ENCODE peak calls at places on chromosomes 11 and 22, in five cellular contexts. X, D, Y, Q and N are unnamed samples.

GRCh38 chr11:70099578-70100282 is 21.6 kb downstream of the ANO1 start:
- DNase-seq in X (no peak), D (no peak), Y (no peak), Q (peak; percentile 48), N (no peak)

GRCh38 chr11:115199501-115199900 is 304.7 kb downstream of the CADM1 start:
- DNase-seq in X (no peak), D (no peak), Y (no peak), Q (no peak), N (no peak)

GRCh38 chr11:130032931-130033330 is 30.3 kb upstream of the PRDM10 start:
- DNase-seq in X (no peak), D (no peak), Y (no peak), Q (no peak), N (no peak)

GRCh38 chr22:36737776-36738175 is 34.2 kb upstream of the CACNG2 start:
- DNase-seq in X (no peak), D (peak; percentile 66), Y (peak; percentile 36), Q (no peak), N (no peak)

GRCh38 chr11:44379141-44380008 is 69.4 kb upstream of the ALX4 start:
- DNase-seq in X (no peak), D (no peak), Y (no peak), Q (no peak), N (no peak)

GRCh38 chr11:35142481-35143207 is 3.7 kb downstream of the CD44 start:
- DNase-seq in X (no peak), D (no peak), Y (no peak), Q (peak; percentile 49), N (no peak)

GRCh38 chr11:68551223-68551622 is 90.7 kb downstream of the PPP6R3 start:
- DNase-seq in X (no peak), D (no peak), Y (no peak), Q (no peak), N (no peak)

GRCh38 chr11:46361283-46362145 is 14.3 kb downstream of the DGKZ start:
- DNase-seq in X (peak; percentile 78), D (no peak), Y (no peak), Q (peak; percentile 69), N (no peak)

GRCh38 chr11:104999716-105000115 is 23.3 kb downstream of the CASP5 start:
- DNase-seq in X (no peak), D (no peak), Y (no peak), Q (no peak), N (no peak)

GRCh38 chr22:37991738-37992442 is 7.5 kb upstream of the SOX10 start:
- DNase-seq in X (no peak), D (no peak), Y (no peak), Q (no peak), N (no peak)

GRCh38 chr11:83827520-83827919 is 541.4 kb upstream of the CCDC90B start:
- DNase-seq in X (no peak), D (no peak), Y (no peak), Q (peak; percentile 18), N (no peak)

GRCh38 chr11:36150986-36151385 is 138.2 kb downstream of the COMMD9 start:
- DNase-seq in X (no peak), D (peak; percentile 16), Y (no peak), Q (peak; percentile 62), N (no peak)

GRCh38 chr22:48436201-48436931 is 1391.3 kb downstream of the BRD1 start:
- DNase-seq in X (no peak), D (no peak), Y (no peak), Q (no peak), N (no peak)

GRCh38 chr11:132604446-132604845 is 927.9 kb downstream of the OPCML start:
- DNase-seq in X (no peak), D (no peak), Y (no peak), Q (peak; percentile 49), N (no peak)

GRCh38 chr11:103737791-103738190 is 298.6 kb upstream of the DDI1 start:
- DNase-seq in X (no peak), D (no peak), Y (no peak), Q (no peak), N (no peak)

GRCh38 chr11:111910637-111911562 is 670 bp downstream of the CRYAB start:
- DNase-seq in X (peak; percentile 45), D (no peak), Y (no peak), Q (no peak), N (no peak)

GRCh38 chr11:134849833-134850232 is 437.8 kb upstream of the B3GAT1 start:
- DNase-seq in X (no peak), D (no peak), Y (no peak), Q (no peak), N (no peak)

GRCh38 chr22:36734171-36735058 is 30.9 kb upstream of the CACNG2 start:
- DNase-seq in X (no peak), D (peak; percentile 65), Y (no peak), Q (peak; percentile 21), N (no peak)

GRCh38 chr11:134679592-134679991 is 267.6 kb upstream of the B3GAT1 start:
- DNase-seq in X (no peak), D (peak; percentile 62), Y (peak; percentile 4), Q (no peak), N (no peak)

GRCh38 chr11:105870521-105871113 is 151.4 kb downstream of the MSANTD4 start:
- DNase-seq in X (no peak), D (no peak), Y (no peak), Q (no peak), N (no peak)

GRCh38 chr22:45478108-45478771 is 24.4 kb upstream of the FBLN1 start:
- DNase-seq in X (no peak), D (no peak), Y (no peak), Q (peak; percentile 84), N (no peak)

GRCh38 chr22:25076281-25076680 is 123.4 kb upstream of the CRYBB3 start:
- DNase-seq in X (no peak), D (no peak), Y (no peak), Q (no peak), N (no peak)

GRCh38 chr22:30891781-30892180 is 76.8 kb downstream of the MORC2 start:
- DNase-seq in X (no peak), D (no peak), Y (no peak), Q (no peak), N (no peak)

GRCh38 chr22:44389181-44389580 is 76.4 kb upstream of the SHISAL1 start:
- DNase-seq in X (no peak), D (no peak), Y (no peak), Q (no peak), N (no peak)

GRCh38 chr11:113778111-113778910 is 1.3 kb upstream of the CLDN25 start:
- DNase-seq in X (peak; percentile 19), D (peak; percentile 79), Y (peak; percentile 37), Q (peak; percentile 16), N (no peak)

GRCh38 chr11:76670475-76671235 is at the start of gene LRRC32:
- DNase-seq in X (peak; percentile 54), D (no peak), Y (no peak), Q (no peak), N (no peak)

GRCh38 chr11:68816251-68816776 is 25.4 kb downstream of the CPT1A start:
- DNase-seq in X (no peak), D (no peak), Y (no peak), Q (no peak), N (no peak)

GRCh38 chr11:121070951-121071350 is 30.1 kb upstream of the TECTA start:
- DNase-seq in X (no peak), D (no peak), Y (no peak), Q (no peak), N (no peak)

GRCh38 chr11:1440496-1440895 is 46.1 kb downstream of the MOB2 start:
- DNase-seq in X (no peak), D (no peak), Y (no peak), Q (no peak), N (no peak)

GRCh38 chr11:126354631-126355323 is 709 bp upstream of the ST3GAL4 start:
- DNase-seq in X (no peak), D (no peak), Y (no peak), Q (no peak), N (no peak)

DNA sequence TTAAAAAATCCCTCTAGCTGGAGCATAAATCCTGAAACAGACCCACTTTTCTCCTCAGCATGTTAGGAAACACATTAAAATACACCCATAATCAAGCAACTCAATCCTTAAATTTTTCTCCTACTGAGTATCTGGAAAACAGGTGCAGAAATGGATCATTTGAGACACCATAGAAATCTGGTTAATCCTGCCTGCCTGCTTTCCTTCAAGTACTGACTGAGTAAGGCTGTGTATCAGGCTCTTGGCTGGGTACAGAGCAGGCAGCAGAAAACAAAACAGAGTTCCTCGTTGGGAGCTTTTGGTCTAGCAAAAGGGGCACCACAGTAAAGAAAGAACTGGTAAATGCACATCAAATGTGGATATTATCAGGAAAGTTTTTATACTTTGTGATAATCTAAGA is 1.9 kb downstream of the KCNQ1OT1 start:
- DNase-seq in X (no peak), D (no peak), Y (no peak), Q (no peak), N (no peak)
- H3K4me3 ChIP-seq in X (peak overlapping the region; percentile 70), D (peak overlapping the region; percentile 84), Y (no peak overlapping the region), Q (peak overlapping the region; percentile 79), N (no peak overlapping the region)

DNA sequence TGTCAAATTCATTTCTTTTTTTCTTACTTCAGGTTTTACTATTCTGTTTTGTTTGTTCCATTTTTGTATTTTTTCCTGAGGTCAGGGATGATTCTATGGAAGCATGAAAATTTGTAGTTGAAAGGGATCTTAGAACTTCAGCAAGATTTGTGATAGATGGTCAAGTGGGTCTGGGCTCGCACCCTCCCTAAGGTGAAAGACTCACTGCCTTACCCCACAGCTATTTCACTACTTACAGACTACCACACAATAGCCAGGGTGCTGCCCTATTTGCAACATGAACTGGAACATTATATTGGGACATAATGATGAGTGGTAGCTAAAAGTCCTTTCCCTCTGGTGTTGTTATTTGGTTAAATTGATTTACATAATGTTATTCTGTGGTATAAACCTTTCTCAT is 62.6 kb downstream of the MAML2 start:
- DNase-seq in X (no peak), D (no peak), Y (no peak), Q (no peak), N (no peak)
- H3K4me3 ChIP-seq in X (no peak overlapping the region), D (no peak overlapping the region), Y (no peak overlapping the region), Q (no peak overlapping the region), N (no peak overlapping the region)

DNA sequence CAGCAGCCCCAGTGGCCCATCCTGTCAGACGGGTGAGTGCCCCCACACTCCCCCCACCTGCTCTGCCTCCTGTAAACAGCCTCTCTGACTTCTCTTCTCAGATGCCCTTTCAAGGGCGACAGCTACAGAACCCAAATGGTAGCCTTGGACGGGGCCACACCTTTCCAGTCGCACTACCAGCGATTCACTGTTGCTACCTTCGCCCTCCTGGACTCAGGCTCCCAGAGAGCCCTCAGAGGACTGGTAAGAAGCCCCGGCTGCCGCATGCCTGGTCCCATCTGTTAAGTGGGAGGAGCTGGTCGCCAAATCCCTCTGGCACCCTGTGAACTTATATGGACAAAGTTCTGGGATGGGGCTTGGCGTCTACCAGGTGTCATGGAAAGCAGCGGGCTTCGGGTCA is 6.2 kb downstream of the ZP1 start:
- DNase-seq in X (no peak), D (no peak), Y (no peak), Q (no peak), N (no peak)
- H3K4me3 ChIP-seq in X (no peak overlapping the region), D (no peak overlapping the region), Y (no peak overlapping the region), Q (no peak overlapping the region), N (no peak overlapping the region)

DNA sequence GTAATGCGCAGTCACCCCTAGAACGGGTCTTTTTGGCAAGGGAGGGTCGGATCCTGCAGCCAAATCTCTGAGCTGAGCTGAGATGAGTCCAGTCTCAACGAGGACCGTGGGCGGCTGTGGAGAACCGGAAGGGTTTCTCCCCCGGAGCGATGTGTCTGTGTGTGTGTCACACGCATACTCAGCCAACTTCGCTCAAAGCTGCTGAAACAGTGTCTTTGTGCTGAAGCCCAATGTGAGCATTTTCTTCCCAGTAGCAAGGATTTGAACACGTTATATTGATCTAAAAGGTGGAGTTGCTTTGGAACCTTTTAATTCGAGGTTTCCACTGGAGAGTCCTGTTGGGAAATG is 1.4 kb upstream of the CELSR1 start:
- DNase-seq in X (no peak), D (no peak), Y (no peak), Q (peak; percentile 38), N (no peak)
- H3K4me3 ChIP-seq in X (peak overlapping the region; percentile 90), D (peak overlapping the region; percentile 69), Y (peak overlapping the region; percentile 16), Q (peak overlapping the region; percentile 53), N (peak overlapping the region; percentile 72)

GRCh38 chr11:124517314-124517713 is 26.1 kb downstream of the OR8B12 start:
- DNase-seq in X (peak; percentile 28), D (no peak), Y (no peak), Q (no peak), N (no peak)
- H3K4me3 ChIP-seq in X (no peak overlapping the region), D (no peak overlapping the region), Y (no peak overlapping the region), Q (no peak overlapping the region), N (no peak overlapping the region)